ENCODE peak calls at places on chromosomes 3 and 15, in six cellular contexts. One of them, this sample, is unnamed.

GRCh38 chr15:25852696-25853524 is 10.2 kb downstream of the ATP10A start:
- DNase-seq in left ventricle myocardium inferior: no peak
- DNase-seq in A549: no peak
- DNase-seq in cardiac muscle cell: peak; percentile 19
- DNase-seq in mammary epithelial cell: no peak
- DNase-seq in Panc1: no peak
- DNase-seq in this sample: no peak

GRCh38 chr3:183745300-183746098 is 47.9 kb downstream of the YEATS2 start:
- DNase-seq in left ventricle myocardium inferior: no peak
- DNase-seq in A549: no peak
- DNase-seq in mammary epithelial cell: no peak
- DNase-seq in Panc1: no peak
- DNase-seq in cardiac muscle cell: peak; percentile 45
- DNase-seq in this sample: no peak

GRCh38 chr15:60477991-60478632 is 830 bp downstream of the ICE2 start:
- DNase-seq in A549: no peak
- DNase-seq in Panc1: no peak
- DNase-seq in cardiac muscle cell: peak; percentile 42
- DNase-seq in left ventricle myocardium inferior: no peak
- DNase-seq in mammary epithelial cell: peak; percentile 28
- DNase-seq in this sample: no peak

GRCh38 chr3:58672451-58672850 is 5.9 kb upstream of the FAM3D start:
- DNase-seq in cardiac muscle cell: no peak
- DNase-seq in A549: no peak
- DNase-seq in mammary epithelial cell: no peak
- DNase-seq in Panc1: no peak
- DNase-seq in left ventricle myocardium inferior: no peak
- DNase-seq in this sample: no peak

GRCh38 chr3:81554805-81555204 is 206.6 kb downstream of the GBE1 start:
- DNase-seq in cardiac muscle cell: peak; percentile 84
- DNase-seq in Panc1: no peak
- DNase-seq in left ventricle myocardium inferior: no peak
- DNase-seq in mammary epithelial cell: no peak
- DNase-seq in A549: no peak
- DNase-seq in this sample: no peak

GRCh38 chr3:70531063-70531657 is 218.7 kb upstream of the MDFIC2 start:
- DNase-seq in Panc1: no peak
- DNase-seq in A549: peak; percentile 21
- DNase-seq in left ventricle myocardium inferior: no peak
- DNase-seq in mammary epithelial cell: peak; percentile 3
- DNase-seq in cardiac muscle cell: peak; percentile 60
- DNase-seq in this sample: no peak

GRCh38 chr15:42933886-42934667 is 13.5 kb upstream of the TTBK2 start:
- DNase-seq in left ventricle myocardium inferior: no peak
- DNase-seq in mammary epithelial cell: peak; percentile 20
- DNase-seq in Panc1: no peak
- DNase-seq in cardiac muscle cell: no peak
- DNase-seq in A549: no peak
- DNase-seq in this sample: no peak

GRCh38 chr3:13654330-13655073 is 105.6 kb downstream of the FBLN2 start:
- DNase-seq in Panc1: no peak
- DNase-seq in A549: no peak
- DNase-seq in cardiac muscle cell: no peak
- DNase-seq in left ventricle myocardium inferior: no peak
- DNase-seq in mammary epithelial cell: no peak
- DNase-seq in this sample: no peak

GRCh38 chr15:82117296-82117695 is 71.5 kb upstream of the MEX3B start:
- DNase-seq in cardiac muscle cell: no peak
- DNase-seq in A549: no peak
- DNase-seq in left ventricle myocardium inferior: no peak
- DNase-seq in Panc1: no peak
- DNase-seq in mammary epithelial cell: no peak
- DNase-seq in this sample: no peak

GRCh38 chr3:11908981-11909698 is 62.5 kb upstream of the TAMM41 start:
- DNase-seq in left ventricle myocardium inferior: no peak
- DNase-seq in A549: no peak
- DNase-seq in Panc1: no peak
- DNase-seq in mammary epithelial cell: no peak
- DNase-seq in cardiac muscle cell: no peak
- DNase-seq in this sample: no peak

GRCh38 chr3:46935168-46935858 is 41.2 kb downstream of the CCDC12 start:
- DNase-seq in mammary epithelial cell: peak; percentile 87
- DNase-seq in Panc1: peak; percentile 43
- DNase-seq in cardiac muscle cell: peak; percentile 98
- DNase-seq in left ventricle myocardium inferior: peak; percentile 83
- DNase-seq in A549: peak; percentile 80
- DNase-seq in this sample: peak; percentile 76

GRCh38 chr3:140863481-140864084 is 78.1 kb upstream of the SLC25A36 start:
- DNase-seq in Panc1: peak; percentile 39
- DNase-seq in A549: peak; percentile 19
- DNase-seq in cardiac muscle cell: peak; percentile 61
- DNase-seq in left ventricle myocardium inferior: no peak
- DNase-seq in mammary epithelial cell: peak; percentile 43
- DNase-seq in this sample: no peak

GRCh38 chr15:90571063-90571541 is 41.4 kb downstream of the CRTC3 start:
- DNase-seq in Panc1: no peak
- DNase-seq in A549: no peak
- DNase-seq in mammary epithelial cell: no peak
- DNase-seq in cardiac muscle cell: no peak
- DNase-seq in left ventricle myocardium inferior: peak; percentile 38
- DNase-seq in this sample: peak; percentile 60

GRCh38 chr3:72678892-72679291 is 169.4 kb downstream of the SHQ1 start:
- DNase-seq in A549: no peak
- DNase-seq in mammary epithelial cell: peak; percentile 93
- DNase-seq in left ventricle myocardium inferior: no peak
- DNase-seq in Panc1: no peak
- DNase-seq in cardiac muscle cell: no peak
- DNase-seq in this sample: no peak

GRCh38 chr3:66377800-66378199 is 123.0 kb downstream of the LRIG1 start:
- DNase-seq in cardiac muscle cell: no peak
- DNase-seq in mammary epithelial cell: no peak
- DNase-seq in A549: no peak
- DNase-seq in left ventricle myocardium inferior: no peak
- DNase-seq in Panc1: no peak
- DNase-seq in this sample: no peak

GRCh38 chr15:67035886-67036285 is 29.5 kb upstream of the SMAD3 start:
- DNase-seq in A549: no peak
- DNase-seq in mammary epithelial cell: no peak
- DNase-seq in left ventricle myocardium inferior: no peak
- DNase-seq in cardiac muscle cell: no peak
- DNase-seq in Panc1: no peak
- DNase-seq in this sample: no peak

GRCh38 chr3:195613468-195614069 is 29.8 kb upstream of the APOD start:
- DNase-seq in mammary epithelial cell: peak; percentile 35
- DNase-seq in Panc1: no peak
- DNase-seq in left ventricle myocardium inferior: no peak
- DNase-seq in cardiac muscle cell: no peak
- DNase-seq in A549: no peak
- DNase-seq in this sample: no peak

GRCh38 chr3:10353160-10353559 is 32.2 kb upstream of the SEC13 start:
- DNase-seq in Panc1: no peak
- DNase-seq in mammary epithelial cell: no peak
- DNase-seq in left ventricle myocardium inferior: no peak
- DNase-seq in A549: no peak
- DNase-seq in cardiac muscle cell: no peak
- DNase-seq in this sample: peak; percentile 14

GRCh38 chr3:10602769-10603768 is 97.7 kb upstream of the ATP2B2 start:
- DNase-seq in cardiac muscle cell: no peak
- DNase-seq in left ventricle myocardium inferior: no peak
- DNase-seq in Panc1: no peak
- DNase-seq in A549: no peak
- DNase-seq in mammary epithelial cell: no peak
- DNase-seq in this sample: no peak

GRCh38 chr15:84398763-84399701 is 163.5 kb downstream of the GOLGA6L4 start:
- DNase-seq in cardiac muscle cell: no peak
- DNase-seq in A549: no peak
- DNase-seq in left ventricle myocardium inferior: no peak
- DNase-seq in mammary epithelial cell: no peak
- DNase-seq in Panc1: no peak
- DNase-seq in this sample: no peak

GRCh38 chr3:146125946-146126345 is 35.0 kb downstream of the PLOD2 start:
- DNase-seq in left ventricle myocardium inferior: no peak
- DNase-seq in A549: peak; percentile 43
- DNase-seq in mammary epithelial cell: peak; percentile 83
- DNase-seq in cardiac muscle cell: peak; percentile 97
- DNase-seq in Panc1: peak; percentile 47
- DNase-seq in this sample: no peak

GRCh38 chr3:127472506-127472905 is 118.0 kb downstream of the TPRA1 start:
- DNase-seq in left ventricle myocardium inferior: no peak
- DNase-seq in mammary epithelial cell: no peak
- DNase-seq in A549: no peak
- DNase-seq in Panc1: no peak
- DNase-seq in cardiac muscle cell: no peak
- DNase-seq in this sample: peak; percentile 38

GRCh38 chr3:127475975-127476374 is 114.6 kb downstream of the TPRA1 start:
- DNase-seq in A549: no peak
- DNase-seq in cardiac muscle cell: no peak
- DNase-seq in left ventricle myocardium inferior: no peak
- DNase-seq in mammary epithelial cell: peak; percentile 26
- DNase-seq in Panc1: no peak
- DNase-seq in this sample: no peak

GRCh38 chr3:127476936-127477335 is 113.6 kb downstream of the TPRA1 start:
- DNase-seq in A549: no peak
- DNase-seq in mammary epithelial cell: no peak
- DNase-seq in left ventricle myocardium inferior: no peak
- DNase-seq in Panc1: no peak
- DNase-seq in cardiac muscle cell: no peak
- DNase-seq in this sample: peak; percentile 9

GRCh38 chr3:127475364-127475763 is 115.2 kb downstream of the TPRA1 start:
- DNase-seq in Panc1: no peak
- DNase-seq in cardiac muscle cell: no peak
- DNase-seq in mammary epithelial cell: no peak
- DNase-seq in left ventricle myocardium inferior: no peak
- DNase-seq in A549: no peak
- DNase-seq in this sample: peak; percentile 49

GRCh38 chr3:127473244-127474024 is 117.1 kb downstream of the TPRA1 start:
- DNase-seq in left ventricle myocardium inferior: no peak
- DNase-seq in Panc1: no peak
- DNase-seq in A549: peak; percentile 12
- DNase-seq in cardiac muscle cell: no peak
- DNase-seq in mammary epithelial cell: no peak
- DNase-seq in this sample: peak; percentile 46
- TF ChIP-seq CTCF in left ventricle myocardium inferior: peak; percentile 18
- TF ChIP-seq CTCF in Panc1: no peak
- TF ChIP-seq CTCF in A549: no peak
- TF ChIP-seq CTCF in cardiac muscle cell: peak; percentile 14
- TF ChIP-seq CTCF in mammary epithelial cell: peak; percentile 52
- TF ChIP-seq CTCF in this sample: peak; percentile 38

DNA sequence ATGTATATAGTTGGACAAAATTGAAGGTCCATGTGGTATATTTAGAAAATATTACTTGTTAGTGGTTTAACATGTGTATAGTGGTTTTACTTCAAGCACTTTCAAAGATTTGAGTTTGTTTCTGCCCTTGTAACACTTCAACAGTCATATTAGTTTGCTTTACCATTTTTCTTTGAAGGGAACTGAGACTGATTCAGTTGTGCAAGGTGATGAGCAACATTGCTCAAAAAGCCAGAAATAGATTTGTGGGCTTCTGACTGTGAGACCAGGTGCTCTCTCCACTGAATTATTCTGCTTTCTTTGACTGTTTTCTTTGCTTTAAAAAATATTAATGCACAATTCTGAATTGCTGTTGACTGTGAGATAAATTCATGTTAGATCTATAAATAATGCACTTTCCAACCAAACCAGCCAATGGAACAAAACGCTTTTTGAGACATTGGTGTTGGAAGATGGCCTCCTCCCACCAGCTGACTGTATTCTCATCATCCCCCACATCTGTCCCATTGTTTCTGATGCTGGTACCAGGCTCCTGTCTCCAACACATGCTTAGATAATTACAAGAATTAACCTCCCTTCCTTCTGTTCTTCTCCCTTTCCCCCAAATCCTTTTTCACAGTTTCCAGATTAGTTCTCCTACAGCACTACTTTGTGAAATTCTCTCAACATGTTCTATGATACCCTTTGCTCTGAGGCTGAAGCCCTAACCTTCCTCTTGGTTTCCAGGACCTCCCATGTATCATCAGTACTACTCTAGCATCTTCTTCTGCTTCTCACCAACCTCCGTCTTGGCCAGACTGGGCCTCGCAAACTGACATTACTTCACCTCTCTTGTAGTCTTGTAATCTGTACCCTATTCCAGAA is 27.9 kb downstream of the PLCL2 start:
- DNase-seq in left ventricle myocardium inferior: no peak
- DNase-seq in Panc1: no peak
- DNase-seq in A549: no peak
- DNase-seq in mammary epithelial cell: no peak
- DNase-seq in cardiac muscle cell: no peak
- DNase-seq in this sample: no peak
- H3K4me3 ChIP-seq in left ventricle myocardium inferior: no peak overlapping the region
- H3K4me3 ChIP-seq in Panc1: no peak overlapping the region
- H3K4me3 ChIP-seq in A549: no peak overlapping the region
- H3K4me3 ChIP-seq in mammary epithelial cell: no peak overlapping the region
- H3K4me3 ChIP-seq in cardiac muscle cell: no peak overlapping the region
- H3K4me3 ChIP-seq in this sample: no peak overlapping the region

DNA sequence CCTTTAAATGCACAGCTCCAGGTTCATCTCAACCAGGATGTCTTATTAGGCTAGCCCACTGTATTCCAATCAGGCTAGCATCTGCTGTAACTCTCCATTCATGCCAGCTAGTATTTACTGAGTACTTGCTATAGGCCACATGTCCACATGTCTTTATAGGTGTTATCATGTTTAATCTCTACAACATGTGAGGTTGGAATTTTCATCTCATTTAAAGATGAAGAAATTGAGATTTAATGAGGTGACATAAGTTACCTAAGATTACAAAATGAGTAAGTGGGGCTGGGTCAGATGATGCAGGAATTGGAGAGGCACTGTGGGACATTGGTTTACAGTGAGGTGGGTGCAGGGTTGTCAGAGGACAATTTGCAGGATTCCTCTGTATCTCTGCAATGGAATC is 2.9 kb downstream of the IFT122 start:
- DNase-seq in A549: no peak
- DNase-seq in Panc1: no peak
- DNase-seq in mammary epithelial cell: no peak
- DNase-seq in cardiac muscle cell: no peak
- DNase-seq in left ventricle myocardium inferior: no peak
- DNase-seq in this sample: no peak
- H3K4me1 ChIP-seq in A549: peaks cover 25% of the 10 kb centered on the region
- H3K4me1 ChIP-seq in Panc1: peaks cover 28% of the 10 kb centered on the region
- H3K4me1 ChIP-seq in mammary epithelial cell: peaks cover 16% of the 10 kb centered on the region
- H3K4me1 ChIP-seq in cardiac muscle cell: peaks cover 37% of the 10 kb centered on the region
- H3K4me1 ChIP-seq in left ventricle myocardium inferior: peaks cover 78% of the 10 kb centered on the region
- H3K4me1 ChIP-seq in this sample: peaks cover 54% of the 10 kb centered on the region

GRCh38 chr3:18656410-18656809 is 231.3 kb upstream of the SATB1 start:
- DNase-seq in cardiac muscle cell: no peak
- DNase-seq in left ventricle myocardium inferior: no peak
- DNase-seq in Panc1: no peak
- DNase-seq in mammary epithelial cell: no peak
- DNase-seq in A549: no peak
- DNase-seq in this sample: no peak

GRCh38 chr3:18660059-18660458 is 234.9 kb upstream of the SATB1 start:
- DNase-seq in left ventricle myocardium inferior: no peak
- DNase-seq in Panc1: no peak
- DNase-seq in cardiac muscle cell: no peak
- DNase-seq in mammary epithelial cell: no peak
- DNase-seq in A549: no peak
- DNase-seq in this sample: no peak

GRCh38 chr3:18657858-18658820 is 233.0 kb upstream of the SATB1 start:
- DNase-seq in left ventricle myocardium inferior: no peak
- DNase-seq in Panc1: no peak
- DNase-seq in A549: no peak
- DNase-seq in cardiac muscle cell: no peak
- DNase-seq in mammary epithelial cell: no peak
- DNase-seq in this sample: no peak

GRCh38 chr3:18655827-18656226 is 230.7 kb upstream of the SATB1 start:
- DNase-seq in Panc1: no peak
- DNase-seq in left ventricle myocardium inferior: no peak
- DNase-seq in A549: no peak
- DNase-seq in cardiac muscle cell: no peak
- DNase-seq in mammary epithelial cell: no peak
- DNase-seq in this sample: no peak

GRCh38 chr3:18656866-18657265 is 231.7 kb upstream of the SATB1 start:
- DNase-seq in mammary epithelial cell: no peak
- DNase-seq in cardiac muscle cell: no peak
- DNase-seq in A549: no peak
- DNase-seq in Panc1: no peak
- DNase-seq in left ventricle myocardium inferior: no peak
- DNase-seq in this sample: no peak
- TF ChIP-seq CTCF in mammary epithelial cell: no peak
- TF ChIP-seq CTCF in cardiac muscle cell: no peak
- TF ChIP-seq CTCF in A549: no peak
- TF ChIP-seq CTCF in Panc1: no peak
- TF ChIP-seq CTCF in left ventricle myocardium inferior: no peak
- TF ChIP-seq CTCF in this sample: no peak